ENCODE peak calls at places on chromosomes 3 and 15, in ten cellular contexts. One of them, this sample, is unnamed.

GRCh38 chr3:53084310-53085001 is 38.6 kb upstream of the SFMBT1 start:
- DNase-seq in heart left ventricle: peak; percentile 58
- DNase-seq in stomach: no peak
- DNase-seq in K562: peak; percentile 32
- DNase-seq in transverse colon: no peak
- DNase-seq in GM12891: no peak
- DNase-seq in IMR-90: no peak
- DNase-seq in spleen: peak; percentile 38
- DNase-seq in body of pancreas: peak; percentile 49
- DNase-seq in breast epithelium: no peak
- DNase-seq in this sample: no peak

GRCh38 chr15:93152264-93152884 is 63.4 kb upstream of the RGMA start:
- DNase-seq in heart left ventricle: no peak
- DNase-seq in stomach: no peak
- DNase-seq in K562: no peak
- DNase-seq in transverse colon: peak; percentile 18
- DNase-seq in GM12891: no peak
- DNase-seq in IMR-90: no peak
- DNase-seq in spleen: peak; percentile 81
- DNase-seq in body of pancreas: no peak
- DNase-seq in breast epithelium: no peak
- DNase-seq in this sample: no peak

GRCh38 chr15:96851613-96852012 is 521.1 kb downstream of the NR2F2 start:
- DNase-seq in heart left ventricle: no peak
- DNase-seq in stomach: no peak
- DNase-seq in K562: no peak
- DNase-seq in transverse colon: no peak
- DNase-seq in GM12891: no peak
- DNase-seq in IMR-90: peak; percentile 12
- DNase-seq in spleen: no peak
- DNase-seq in body of pancreas: no peak
- DNase-seq in breast epithelium: no peak
- DNase-seq in this sample: no peak

GRCh38 chr3:28149960-28150359 is 91.5 kb upstream of the CMC1 start:
- DNase-seq in heart left ventricle: no peak
- DNase-seq in stomach: no peak
- DNase-seq in K562: no peak
- DNase-seq in transverse colon: no peak
- DNase-seq in GM12891: no peak
- DNase-seq in IMR-90: no peak
- DNase-seq in spleen: no peak
- DNase-seq in body of pancreas: no peak
- DNase-seq in breast epithelium: no peak
- DNase-seq in this sample: no peak

GRCh38 chr3:156978471-156978961 is 152.4 kb downstream of the LEKR1 start:
- DNase-seq in heart left ventricle: no peak
- DNase-seq in stomach: no peak
- DNase-seq in K562: no peak
- DNase-seq in transverse colon: no peak
- DNase-seq in GM12891: peak; percentile 4
- DNase-seq in IMR-90: peak; percentile 27
- DNase-seq in spleen: no peak
- DNase-seq in body of pancreas: no peak
- DNase-seq in breast epithelium: no peak
- DNase-seq in this sample: no peak

GRCh38 chr3:117131259-117131658 is 421.7 kb downstream of the TUSC7 start:
- DNase-seq in heart left ventricle: no peak
- DNase-seq in stomach: peak; percentile 40
- DNase-seq in K562: no peak
- DNase-seq in transverse colon: peak; percentile 19
- DNase-seq in GM12891: no peak
- DNase-seq in IMR-90: no peak
- DNase-seq in spleen: no peak
- DNase-seq in body of pancreas: no peak
- DNase-seq in breast epithelium: no peak
- DNase-seq in this sample: peak; percentile 28

GRCh38 chr3:48518755-48519154 is 14.8 kb upstream of the SHISA5 start:
- DNase-seq in heart left ventricle: no peak
- DNase-seq in stomach: no peak
- DNase-seq in K562: no peak
- DNase-seq in transverse colon: no peak
- DNase-seq in GM12891: no peak
- DNase-seq in IMR-90: no peak
- DNase-seq in spleen: peak; percentile 35
- DNase-seq in body of pancreas: no peak
- DNase-seq in breast epithelium: no peak
- DNase-seq in this sample: no peak

GRCh38 chr15:51382787-51383186 is 41.3 kb downstream of the GLDN start:
- DNase-seq in heart left ventricle: no peak
- DNase-seq in stomach: no peak
- DNase-seq in K562: peak; percentile 43
- DNase-seq in transverse colon: no peak
- DNase-seq in GM12891: peak; percentile 35
- DNase-seq in IMR-90: peak; percentile 53
- DNase-seq in spleen: no peak
- DNase-seq in body of pancreas: no peak
- DNase-seq in breast epithelium: no peak
- DNase-seq in this sample: peak; percentile 65

GRCh38 chr3:130773371-130773770 is 26.7 kb upstream of the PIK3R4 start:
- DNase-seq in heart left ventricle: no peak
- DNase-seq in stomach: no peak
- DNase-seq in K562: no peak
- DNase-seq in transverse colon: no peak
- DNase-seq in GM12891: no peak
- DNase-seq in IMR-90: no peak
- DNase-seq in spleen: no peak
- DNase-seq in body of pancreas: no peak
- DNase-seq in breast epithelium: no peak
- DNase-seq in this sample: no peak

GRCh38 chr3:182792901-182793662 is at the start of gene ATP11B:
- DNase-seq in heart left ventricle: peak; percentile 79
- DNase-seq in stomach: peak; percentile 84
- DNase-seq in K562: peak; percentile 95
- DNase-seq in transverse colon: peak; percentile 85
- DNase-seq in GM12891: peak; percentile 69
- DNase-seq in IMR-90: peak; percentile 41
- DNase-seq in spleen: peak; percentile 95
- DNase-seq in body of pancreas: peak; percentile 76
- DNase-seq in breast epithelium: peak; percentile 60
- DNase-seq in this sample: peak; percentile 82

GRCh38 chr15:81901323-81901722 is 144.5 kb downstream of the MEX3B start:
- DNase-seq in heart left ventricle: no peak
- DNase-seq in stomach: no peak
- DNase-seq in K562: no peak
- DNase-seq in transverse colon: no peak
- DNase-seq in GM12891: no peak
- DNase-seq in IMR-90: no peak
- DNase-seq in spleen: no peak
- DNase-seq in body of pancreas: no peak
- DNase-seq in breast epithelium: no peak
- DNase-seq in this sample: no peak

GRCh38 chr3:15317164-15317477 is 15.3 kb downstream of the SH3BP5 start:
- DNase-seq in heart left ventricle: peak; percentile 47
- DNase-seq in stomach: no peak
- DNase-seq in K562: no peak
- DNase-seq in transverse colon: no peak
- DNase-seq in GM12891: no peak
- DNase-seq in IMR-90: peak; percentile 57
- DNase-seq in spleen: no peak
- DNase-seq in body of pancreas: no peak
- DNase-seq in breast epithelium: no peak
- DNase-seq in this sample: peak; percentile 55

GRCh38 chr15:74888716-74889115 is 1.1 kb upstream of the MPI start:
- DNase-seq in heart left ventricle: no peak
- DNase-seq in stomach: no peak
- DNase-seq in K562: no peak
- DNase-seq in transverse colon: no peak
- DNase-seq in GM12891: no peak
- DNase-seq in IMR-90: no peak
- DNase-seq in spleen: no peak
- DNase-seq in body of pancreas: no peak
- DNase-seq in breast epithelium: no peak
- DNase-seq in this sample: no peak

GRCh38 chr15:57018151-57018550 is 99.7 kb downstream of the TCF12 start:
- DNase-seq in heart left ventricle: no peak
- DNase-seq in stomach: no peak
- DNase-seq in K562: no peak
- DNase-seq in transverse colon: no peak
- DNase-seq in GM12891: no peak
- DNase-seq in IMR-90: no peak
- DNase-seq in spleen: no peak
- DNase-seq in body of pancreas: no peak
- DNase-seq in breast epithelium: no peak
- DNase-seq in this sample: no peak

DNA sequence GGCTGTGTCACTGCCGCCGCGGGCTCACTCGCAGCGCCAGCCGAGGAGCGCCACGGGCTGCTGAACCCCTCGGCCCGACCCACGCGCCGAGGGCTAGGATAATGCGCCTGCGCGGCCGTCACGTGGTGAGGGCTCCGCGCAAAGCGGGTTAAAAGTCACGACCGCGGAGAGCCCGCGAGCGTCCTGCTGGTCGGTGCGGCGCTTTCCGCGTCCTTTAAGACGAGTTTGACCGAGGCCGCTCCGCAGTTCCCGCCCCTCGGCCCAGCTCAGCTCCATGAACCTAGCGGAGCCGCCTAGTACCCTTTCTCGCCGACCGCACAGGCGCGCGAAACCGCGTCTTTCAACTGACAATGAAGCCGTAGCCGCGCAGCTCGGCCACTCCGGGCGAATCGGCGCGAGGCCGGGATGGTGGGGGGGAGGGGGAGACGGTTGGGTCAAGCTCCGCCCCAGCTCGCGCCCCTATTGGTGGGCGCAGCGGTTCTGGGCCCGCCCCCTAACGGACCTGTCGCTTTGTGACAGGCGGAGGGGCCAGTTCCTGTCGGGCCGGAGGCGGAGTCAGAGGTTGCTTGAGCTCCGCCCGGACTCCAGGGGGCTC is 636 bp upstream of the STT3B start:
- DNase-seq in heart left ventricle: peak; percentile 99
- DNase-seq in stomach: peak; percentile 100
- DNase-seq in K562: peak; percentile 99
- DNase-seq in transverse colon: peak; percentile 99
- DNase-seq in GM12891: peak; percentile 92
- DNase-seq in IMR-90: peak; percentile 98
- DNase-seq in spleen: peak; percentile 100
- DNase-seq in body of pancreas: peak; percentile 99
- DNase-seq in breast epithelium: peak; percentile 99
- DNase-seq in this sample: peak; percentile 99
- TF ChIP-seq POLR2A in heart left ventricle: peak; percentile 7
- TF ChIP-seq POLR2A in stomach: peak; percentile 68
- TF ChIP-seq POLR2A in K562: peak; percentile 99
- TF ChIP-seq POLR2A in transverse colon: peak; percentile 98
- TF ChIP-seq POLR2A in GM12891: peak; percentile 85
- TF ChIP-seq POLR2A in IMR-90: peak; percentile 70
- TF ChIP-seq POLR2A in spleen: peak; percentile 74
- TF ChIP-seq POLR2A in body of pancreas: peak; percentile 72
- TF ChIP-seq POLR2A in breast epithelium: peak; percentile 88
- TF ChIP-seq POLR2A in this sample: no peak

DNA sequence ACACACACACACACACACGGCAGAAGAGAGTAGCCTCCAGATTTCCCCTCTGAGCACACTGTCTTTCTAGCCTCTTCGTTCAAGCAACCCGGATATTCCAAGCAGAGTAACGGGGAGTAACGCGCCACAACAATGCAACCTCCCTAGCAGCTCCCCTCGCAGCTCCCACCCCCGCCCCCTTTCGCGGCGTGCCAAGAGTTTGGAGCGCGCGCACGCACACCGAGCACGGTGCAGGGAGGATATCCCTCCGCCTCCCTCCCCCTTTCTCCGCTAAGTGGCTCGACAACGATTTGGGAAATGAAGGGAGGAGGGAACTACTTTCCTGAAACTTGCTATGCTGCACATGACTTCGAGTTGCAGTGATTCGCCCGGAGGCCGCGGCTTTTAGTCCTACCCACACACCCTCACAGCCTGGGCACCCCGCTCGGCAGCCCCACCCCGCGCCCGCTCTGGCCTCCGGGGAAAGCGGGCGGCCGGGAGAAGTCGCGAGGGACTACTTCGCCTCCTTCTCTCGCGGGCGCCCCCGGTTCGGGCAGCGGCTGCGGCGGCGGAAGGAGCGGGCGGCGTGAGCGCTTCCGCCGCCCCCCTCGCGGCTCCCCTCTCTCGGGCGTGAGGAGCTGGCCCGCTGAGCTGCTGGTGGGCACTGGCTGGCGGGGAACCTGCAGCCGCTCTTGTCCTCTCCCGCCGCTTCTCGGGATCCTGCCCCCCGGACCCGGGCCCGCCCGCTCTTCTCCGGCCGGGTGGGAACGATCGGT is 733 bp upstream of the SPRED1 start:
- DNase-seq in heart left ventricle: peak; percentile 95
- DNase-seq in stomach: peak; percentile 83
- DNase-seq in K562: peak; percentile 83
- DNase-seq in transverse colon: peak; percentile 90
- DNase-seq in GM12891: peak; percentile 37
- DNase-seq in IMR-90: peak; percentile 99
- DNase-seq in spleen: peak; percentile 92
- DNase-seq in body of pancreas: peak; percentile 87
- DNase-seq in breast epithelium: peak; percentile 85
- DNase-seq in this sample: peak; percentile 92
- TF ChIP-seq POLR2A in heart left ventricle: no peak
- TF ChIP-seq POLR2A in stomach: no peak
- TF ChIP-seq POLR2A in K562: peak; percentile 78
- TF ChIP-seq POLR2A in transverse colon: peak; percentile 83
- TF ChIP-seq POLR2A in GM12891: no peak
- TF ChIP-seq POLR2A in IMR-90: peak; percentile 83
- TF ChIP-seq POLR2A in spleen: no peak
- TF ChIP-seq POLR2A in body of pancreas: peak; percentile 58
- TF ChIP-seq POLR2A in breast epithelium: peak; percentile 14
- TF ChIP-seq POLR2A in this sample: no peak

DNA sequence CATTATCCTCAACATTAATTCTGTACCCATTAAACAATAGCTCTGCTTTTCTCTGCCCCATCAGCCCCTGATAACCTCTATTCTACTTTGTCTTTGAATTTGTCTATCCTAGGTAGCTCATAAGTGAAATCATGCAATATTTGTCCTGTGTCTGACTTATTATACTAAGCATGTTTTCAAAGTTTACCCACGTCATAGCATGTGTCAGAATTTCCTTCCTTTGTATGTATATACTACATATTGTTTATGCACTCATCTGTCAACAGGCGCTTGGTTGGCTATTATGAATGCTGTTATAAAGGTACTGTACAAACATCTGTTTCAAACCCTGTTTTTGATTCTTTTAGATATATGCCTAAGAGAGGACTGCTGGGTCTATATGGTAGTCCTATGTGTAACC is 18.2 kb downstream of the CSNK1G1 start:
- DNase-seq in heart left ventricle: no peak
- DNase-seq in stomach: no peak
- DNase-seq in K562: no peak
- DNase-seq in transverse colon: no peak
- DNase-seq in GM12891: no peak
- DNase-seq in IMR-90: peak; percentile 82
- DNase-seq in spleen: no peak
- DNase-seq in body of pancreas: no peak
- DNase-seq in breast epithelium: no peak
- DNase-seq in this sample: no peak
- TF ChIP-seq POLR2A in heart left ventricle: no peak
- TF ChIP-seq POLR2A in stomach: no peak
- TF ChIP-seq POLR2A in K562: no peak
- TF ChIP-seq POLR2A in transverse colon: no peak
- TF ChIP-seq POLR2A in GM12891: no peak
- TF ChIP-seq POLR2A in IMR-90: no peak
- TF ChIP-seq POLR2A in spleen: no peak
- TF ChIP-seq POLR2A in body of pancreas: no peak
- TF ChIP-seq POLR2A in breast epithelium: no peak
- TF ChIP-seq POLR2A in this sample: no peak

GRCh38 chr3:194139085-194139976 is 3.4 kb downstream of the HES1 start:
- DNase-seq in heart left ventricle: peak; percentile 53
- DNase-seq in stomach: no peak
- DNase-seq in K562: peak; percentile 70
- DNase-seq in transverse colon: no peak
- DNase-seq in GM12891: no peak
- DNase-seq in IMR-90: peak; percentile 76
- DNase-seq in spleen: no peak
- DNase-seq in body of pancreas: no peak
- DNase-seq in breast epithelium: no peak
- DNase-seq in this sample: peak; percentile 69
- TF ChIP-seq POLR2A in heart left ventricle: no peak
- TF ChIP-seq POLR2A in stomach: no peak
- TF ChIP-seq POLR2A in K562: peak; percentile 52
- TF ChIP-seq POLR2A in transverse colon: no peak
- TF ChIP-seq POLR2A in GM12891: no peak
- TF ChIP-seq POLR2A in IMR-90: peak; percentile 94
- TF ChIP-seq POLR2A in spleen: no peak
- TF ChIP-seq POLR2A in body of pancreas: no peak
- TF ChIP-seq POLR2A in breast epithelium: no peak
- TF ChIP-seq POLR2A in this sample: no peak

This sample was measured in testis.